ENCODE peak calls at places on chromosomes 3 and 15, in six cellular contexts. X, M, Z, U, P and A are unnamed samples. For H3K4me1, the result is how much of the 10 kb centered on the place peaks cover.

GRCh38 chr3:87268646-87269211 is 7.7 kb downstream of the POU1F1 start:
- DNase-seq in U (no peak), Z (no peak), P (no peak), M (peak), X (peak), A (no peak)

GRCh38 chr15:38688096-38688495 is 123.5 kb upstream of the RASGRP1 start:
- DNase-seq in Z (no peak), X (peak), M (no peak), P (no peak), U (no peak), A (no peak)

GRCh38 chr3:146390967-146391366 is 78.4 kb downstream of the PLSCR2 start:
- DNase-seq in P (peak), X (peak), Z (no peak), U (no peak), M (no peak), A (no peak)

GRCh38 chr15:77634266-77634962 is 1.7 kb upstream of the LINGO1 start:
- DNase-seq in M (peak), P (peak), Z (peak), U (peak), X (peak), A (peak)

GRCh38 chr3:142618917-142619401 is 22.8 kb downstream of the PLS1 start:
- DNase-seq in M (peak), X (no peak), Z (no peak), P (no peak), U (no peak), A (no peak)

GRCh38 chr3:71066356-71066755 is 517.2 kb downstream of the FOXP1 start:
- DNase-seq in M (peak), X (no peak), Z (no peak), P (no peak), U (no peak), A (no peak)

GRCh38 chr15:75036269-75036668 is 12.9 kb downstream of the PPCDC start:
- DNase-seq in P (peak), Z (peak), M (peak), U (peak), X (no peak), A (no peak)

GRCh38 chr15:62444104-62445027 is 279.3 kb upstream of the C2CD4B start:
- DNase-seq in Z (no peak), X (peak), P (peak), U (no peak), M (no peak), A (no peak)

GRCh38 chr3:186132487-186132886 is 23.6 kb upstream of the ETV5 start:
- DNase-seq in Z (no peak), U (no peak), M (no peak), X (no peak), P (no peak), A (no peak)

GRCh38 chr3:170357176-170357919 is at the start of gene SKIL:
- DNase-seq in M (peak), X (peak), Z (peak), P (peak), U (peak), A (peak)
- H4K8ac ChIP-seq in M (peak), X (peak), Z (no peak), P (peak), U (peak), A (no peak)

GRCh38 chr3:72384602-72385001 is 463.6 kb downstream of the SHQ1 start:
- DNase-seq in X (no peak), P (no peak), Z (no peak), M (no peak), U (no peak), A (no peak)
- H3K4me1 ChIP-seq in X (under half), P (under half), Z (under half), M (under half), U (under half), A (under half)

GRCh38 chr3:10371167-10371566 is 50.3 kb upstream of the SEC13 start:
- DNase-seq in U (no peak), Z (no peak), X (peak), P (peak), M (no peak), A (no peak)
- H2BK15ac ChIP-seq in U (peak), Z (no peak), X (peak), P (no peak), M (no peak), A (no peak)

GRCh38 chr15:76060098-76060989 is 559 bp downstream of the TMEM266 start:
- DNase-seq in M (no peak), Z (no peak), U (no peak), P (no peak), X (no peak), A (no peak)

GRCh38 chr15:76057332-76058000 is 2.3 kb upstream of the TMEM266 start:
- DNase-seq in P (peak), X (peak), M (peak), U (no peak), Z (no peak), A (peak)

GRCh38 chr15:76061700-76062099 is 1.9 kb downstream of the TMEM266 start:
- DNase-seq in P (no peak), U (no peak), X (no peak), Z (no peak), M (no peak), A (no peak)

GRCh38 chr15:76058714-76059319 is 968 bp upstream of the TMEM266 start:
- DNase-seq in Z (peak), X (no peak), P (no peak), M (peak), U (no peak), A (peak)

GRCh38 chr15:76059320-76060097 is at the start of gene TMEM266:
- DNase-seq in X (peak), M (peak), U (peak), P (peak), Z (peak), A (peak)
- H4K8ac ChIP-seq in X (no peak), M (no peak), U (peak), P (no peak), Z (no peak), A (no peak)

GRCh38 chr3:44050867-44051266 is 190.8 kb upstream of the TOPAZ1 start:
- DNase-seq in U (no peak), P (no peak), Z (no peak), M (no peak), X (no peak), A (no peak)

GRCh38 chr3:44047796-44048195 is 193.9 kb upstream of the TOPAZ1 start:
- DNase-seq in Z (no peak), M (no peak), X (no peak), U (no peak), P (no peak), A (no peak)

GRCh38 chr3:44048196-44048924 is 193.3 kb upstream of the TOPAZ1 start:
- DNase-seq in M (peak), Z (no peak), X (no peak), U (no peak), P (no peak), A (no peak)

GRCh38 chr3:44050051-44050570 is 191.6 kb upstream of the TOPAZ1 start:
- DNase-seq in M (no peak), Z (no peak), P (no peak), X (no peak), U (no peak), A (no peak)

GRCh38 chr3:44048949-44049348 is 192.7 kb upstream of the TOPAZ1 start:
- DNase-seq in P (no peak), M (no peak), X (no peak), U (no peak), Z (no peak), A (no peak)
- H3K4me1 ChIP-seq in P (under half), M (under half), X (under half), U (under half), Z (under half), A (under half)

GRCh38 chr15:58583171-58583908 is 151.5 kb downstream of the LIPC start:
- DNase-seq in M (no peak), U (no peak), P (no peak), Z (no peak), X (no peak), A (no peak)

GRCh38 chr15:58585668-58586461 is 154.1 kb downstream of the LIPC start:
- DNase-seq in M (no peak), Z (no peak), U (no peak), P (no peak), X (no peak), A (no peak)

GRCh38 chr15:58584789-58585461 is 153.1 kb downstream of the LIPC start:
- DNase-seq in P (no peak), X (no peak), U (no peak), Z (no peak), M (no peak), A (no peak)

GRCh38 chr15:58587481-58587880 is 155.7 kb downstream of the LIPC start:
- DNase-seq in M (no peak), P (no peak), Z (no peak), U (no peak), X (peak), A (no peak)

GRCh38 chr15:58582150-58582549 is 150.4 kb downstream of the LIPC start:
- DNase-seq in X (no peak), U (no peak), M (no peak), P (no peak), Z (no peak), A (no peak)
- H2BK15ac ChIP-seq in X (no peak), U (no peak), M (no peak), P (no peak), Z (no peak), A (no peak)

DNA sequence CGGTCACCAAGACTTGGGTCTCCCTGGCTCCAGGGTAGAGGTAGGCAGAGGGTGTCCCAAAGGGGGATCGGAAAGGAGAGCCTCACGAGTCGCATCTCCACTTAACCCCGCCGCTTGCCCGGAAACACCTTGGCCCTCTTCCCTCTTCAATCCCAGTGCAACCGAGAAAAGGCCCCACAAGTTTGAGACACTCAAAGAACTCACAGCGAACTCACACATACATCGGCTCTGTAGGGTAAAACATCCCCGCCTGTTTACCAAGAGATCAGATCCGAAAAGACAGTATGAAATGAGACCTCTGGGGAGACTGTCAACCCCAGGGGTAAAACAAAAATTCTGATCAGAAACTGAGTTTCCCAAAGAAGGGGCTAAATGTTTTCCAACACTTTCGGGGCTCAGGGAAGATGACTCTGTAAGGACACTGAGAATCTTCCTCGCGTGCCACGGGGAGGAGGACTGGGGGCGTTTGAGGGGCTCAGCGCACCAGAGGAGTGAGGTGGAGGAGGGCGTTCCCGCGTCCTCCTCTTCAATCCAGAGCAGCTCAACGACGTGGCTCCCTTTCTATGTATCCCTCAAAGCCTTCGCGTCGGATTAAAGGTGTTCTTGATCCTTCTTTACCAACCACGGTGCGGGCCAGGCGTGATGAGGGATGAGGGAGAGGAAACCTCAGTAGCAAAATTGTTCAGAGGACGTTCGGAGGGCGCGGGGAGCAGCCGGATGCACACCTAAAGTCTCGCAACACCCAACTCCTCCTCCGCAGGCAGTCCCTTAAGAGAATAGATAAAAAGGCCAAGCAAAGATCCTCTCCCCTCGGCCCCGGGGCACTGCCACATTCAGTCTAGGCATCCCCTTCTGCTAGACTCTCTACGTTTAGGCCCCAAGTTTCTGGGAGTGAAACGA is 3.7 kb downstream of the WNT5A start:
- DNase-seq in X (no peak), Z (peak), P (peak), M (peak), U (peak), A (peak)
- H4K8ac ChIP-seq in X (peak), Z (no peak), P (peak), M (no peak), U (no peak), A (no peak)

GRCh38 chr3:11825271-11825670 is 21.4 kb downstream of the TAMM41 start:
- DNase-seq in X (no peak), P (no peak), U (no peak), M (no peak), Z (no peak), A (no peak)

GRCh38 chr3:11826628-11827265 is 19.9 kb downstream of the TAMM41 start:
- DNase-seq in U (no peak), P (no peak), Z (no peak), M (no peak), X (peak), A (no peak)
- H3K4me1 ChIP-seq in U (under half), P (under half), Z (under half), M (under half), X (under half), A (under half)

GRCh38 chr3:52384009-52384761 is 60.7 kb downstream of the SEMA3G start:
- DNase-seq in P (no peak), Z (no peak), M (no peak), X (no peak), U (no peak), A (no peak)
- H2BK15ac ChIP-seq in P (no peak), Z (no peak), M (no peak), X (no peak), U (no peak), A (peak)

GRCh38 chr3:46844851-46845250 is 18.4 kb downstream of the MYL3 start:
- DNase-seq in X (no peak), U (peak), Z (no peak), P (no peak), M (peak), A (no peak)
- H4K8ac ChIP-seq in X (peak), U (no peak), Z (no peak), P (peak), M (no peak), A (peak)